ENCODE peak calls at places on chromosome 16, in four cellular contexts. X is HCT116, C is HepG2, W is H1. Z is an unnamed sample.

GRCh38 chr16:28567292-28567691 is 13.6 kb downstream of the SGF29 start:
- DNase-seq in X (no peak), W (no peak), C (no peak), Z (no peak)

GRCh38 chr16:8183186-8184099 is 406.9 kb downstream of the TMEM114 start:
- DNase-seq in C (no peak), W (no peak), X (no peak), Z (peak)

GRCh38 chr16:87178177-87178863 is 138.9 kb downstream of the C16orf95 start:
- DNase-seq in C (no peak), X (no peak), W (no peak), Z (no peak)

GRCh38 chr16:17359778-17360177 is 111.0 kb downstream of the XYLT1 start:
- DNase-seq in W (no peak), X (no peak), C (no peak), Z (no peak)

GRCh38 chr16:50021509-50021908 is 3.5 kb upstream of the CNEP1R1 start:
- DNase-seq in X (no peak), C (peak), W (no peak), Z (no peak)

GRCh38 chr16:72429566-72430160 is 257.7 kb upstream of the PMFBP1 start:
- DNase-seq in X (no peak), C (no peak), W (no peak), Z (no peak)

GRCh38 chr16:87076950-87077749 is 240.0 kb downstream of the C16orf95 start:
- DNase-seq in W (peak), X (peak), C (peak), Z (peak)

GRCh38 chr16:87806246-87806607 is 40.4 kb upstream of the KLHDC4 start:
- DNase-seq in X (peak), C (no peak), W (no peak), Z (peak)

GRCh38 chr16:59295474-59295873 is 561.4 kb upstream of the GOT2 start:
- DNase-seq in C (no peak), X (no peak), W (no peak), Z (no peak)

GRCh38 chr16:8554881-8555280 is 35.4 kb downstream of the TMEM114 start:
- DNase-seq in X (no peak), C (no peak), W (no peak), Z (no peak)

GRCh38 chr16:71426069-71426879 is 15.6 kb downstream of the TLE7 start:
- DNase-seq in W (peak), C (peak), X (peak), Z (peak)

GRCh38 chr16:46607529-46607928 is 13.7 kb downstream of the SHCBP1 start:
- DNase-seq in X (peak), W (no peak), C (peak), Z (peak)

GRCh38 chr16:13919330-13919682 is 648 bp upstream of the ERCC4 start:
- DNase-seq in X (peak), C (peak), W (no peak), Z (peak)

GRCh38 chr16:75506567-75506966 is 11.3 kb upstream of the CHST6 start:
- DNase-seq in C (peak), W (no peak), X (peak), Z (no peak)

GRCh38 chr16:4378202-4378666 is 6.6 kb downstream of the VASN start:
- DNase-seq in C (no peak), X (no peak), W (no peak), Z (no peak)

GRCh38 chr16:86919073-86919472 is 340.7 kb downstream of the FOXL1 start:
- DNase-seq in W (no peak), C (no peak), X (no peak), Z (no peak)

GRCh38 chr16:59684911-59685310 is 950.8 kb upstream of the GOT2 start:
- DNase-seq in C (no peak), X (no peak), W (no peak), Z (no peak)

GRCh38 chr16:74465851-74466685 is 44.8 kb upstream of the CLEC18B start:
- DNase-seq in W (no peak), X (no peak), C (no peak), Z (no peak)

GRCh38 chr16:31486036-31486435 is 3.1 kb downstream of the SLC5A2 start:
- DNase-seq in W (no peak), X (no peak), C (no peak), Z (no peak)

GRCh38 chr16:15961060-15961511 is 11.7 kb downstream of the ABCC1 start:
- DNase-seq in C (no peak), W (no peak), X (no peak), Z (no peak)

GRCh38 chr16:10616744-10617640 is 36.6 kb upstream of the EMP2 start:
- DNase-seq in C (peak), W (no peak), X (peak), Z (peak)

GRCh38 chr16:84518804-84519341 is 14.4 kb upstream of the MEAK7 start:
- DNase-seq in C (no peak), X (no peak), W (no peak), Z (no peak)

GRCh38 chr16:22206847-22207714 is 1.0 kb downstream of the EEF2K start:
- DNase-seq in W (no peak), C (no peak), X (no peak), Z (peak)

GRCh38 chr16:30786115-30786935 is 680 bp downstream of the ZNF629 start:
- DNase-seq in C (peak), X (no peak), W (no peak), Z (peak)

GRCh38 chr16:89489040-89489721 is 1.2 kb downstream of the ANKRD11 start:
- DNase-seq in C (peak), X (peak), W (peak), Z (peak)

GRCh38 chr16:31214705-31215286 is 877 bp downstream of the TRIM72 start:
- DNase-seq in C (no peak), W (no peak), X (no peak), Z (no peak)

GRCh38 chr16:88502371-88502770 is 49.3 kb downstream of the ZFPM1 start:
- DNase-seq in W (no peak), C (no peak), X (no peak), Z (no peak)

GRCh38 chr16:13436641-13437423 is 483.1 kb upstream of the ERCC4 start:
- DNase-seq in X (no peak), C (peak), W (no peak), Z (no peak)

GRCh38 chr16:23071202-23072083 is 77.8 kb downstream of the USP31 start:
- DNase-seq in W (no peak), C (no peak), X (no peak), Z (no peak)

GRCh38 chr16:29729116-29729521 is 16.7 kb downstream of the C16orf54 start:
- DNase-seq in X (peak), W (no peak), C (peak), Z (peak)

GRCh38 chr16:63684116-63684515 is 1437.7 kb downstream of the CDH11 start:
- DNase-seq in W (no peak), X (no peak), C (no peak), Z (no peak)

GRCh38 chr16:24921229-24921628 is 75.5 kb downstream of the SLC5A11 start:
- DNase-seq in W (no peak), X (no peak), C (no peak), Z (no peak)

GRCh38 chr16:24919536-24919935 is 73.8 kb downstream of the SLC5A11 start:
- DNase-seq in X (no peak), W (no peak), C (no peak), Z (no peak)

GRCh38 chr16:24918641-24919040 is 72.9 kb downstream of the SLC5A11 start:
- DNase-seq in W (no peak), C (no peak), X (no peak), Z (no peak)

GRCh38 chr16:24917891-24918290 is 72.1 kb downstream of the SLC5A11 start:
- DNase-seq in W (no peak), X (no peak), C (no peak), Z (no peak)

DNA sequence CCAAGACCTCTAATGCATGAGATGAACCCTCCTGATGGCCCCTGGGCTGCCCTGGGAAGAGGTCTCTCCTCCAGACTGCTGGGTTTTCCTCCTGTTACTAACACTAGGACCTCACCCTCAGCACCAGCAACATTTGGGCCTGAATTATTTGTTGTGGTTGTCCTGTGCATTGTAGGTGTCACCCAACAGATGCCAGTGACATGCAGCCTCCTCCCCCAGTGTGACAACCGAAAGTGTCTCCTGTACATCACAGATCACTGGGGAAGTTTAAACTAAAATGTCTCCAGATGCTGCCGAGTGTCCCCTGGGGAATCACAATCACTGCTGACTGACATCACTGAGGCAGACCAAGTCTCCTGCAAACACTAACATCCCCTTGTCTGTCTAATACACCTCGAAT is 74.8 kb downstream of the SLC5A11 start:
- DNase-seq in X (no peak), C (no peak), W (no peak), Z (no peak)
- TF ChIP-seq FOSL1 in X (no peak), C (no peak), W (no peak), Z (no peak)

DNA sequence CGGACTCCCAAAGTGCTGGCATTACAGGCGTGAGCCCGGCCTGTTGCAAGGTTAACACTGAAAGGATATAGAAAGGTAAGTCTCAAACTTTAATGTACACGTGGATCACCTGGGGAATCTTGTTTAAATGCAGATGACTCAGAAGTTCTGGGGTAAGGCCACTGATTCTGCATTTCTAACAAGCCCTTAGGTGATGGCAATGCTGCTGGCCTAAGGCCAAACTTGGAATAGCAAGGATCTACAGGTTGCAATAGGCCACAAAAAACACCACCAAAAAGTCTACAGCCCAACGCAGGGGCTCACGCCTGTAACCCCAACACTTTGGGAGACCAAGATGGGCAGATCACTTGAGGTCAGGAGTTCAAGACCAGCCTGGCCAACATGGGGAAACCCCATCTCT is 4.2 kb downstream of the CMTM4 start:
- DNase-seq in W (no peak), C (no peak), X (no peak), Z (no peak)
- TF ChIP-seq FOSL1 in W (no peak), C (no peak), X (no peak), Z (no peak)

DNA sequence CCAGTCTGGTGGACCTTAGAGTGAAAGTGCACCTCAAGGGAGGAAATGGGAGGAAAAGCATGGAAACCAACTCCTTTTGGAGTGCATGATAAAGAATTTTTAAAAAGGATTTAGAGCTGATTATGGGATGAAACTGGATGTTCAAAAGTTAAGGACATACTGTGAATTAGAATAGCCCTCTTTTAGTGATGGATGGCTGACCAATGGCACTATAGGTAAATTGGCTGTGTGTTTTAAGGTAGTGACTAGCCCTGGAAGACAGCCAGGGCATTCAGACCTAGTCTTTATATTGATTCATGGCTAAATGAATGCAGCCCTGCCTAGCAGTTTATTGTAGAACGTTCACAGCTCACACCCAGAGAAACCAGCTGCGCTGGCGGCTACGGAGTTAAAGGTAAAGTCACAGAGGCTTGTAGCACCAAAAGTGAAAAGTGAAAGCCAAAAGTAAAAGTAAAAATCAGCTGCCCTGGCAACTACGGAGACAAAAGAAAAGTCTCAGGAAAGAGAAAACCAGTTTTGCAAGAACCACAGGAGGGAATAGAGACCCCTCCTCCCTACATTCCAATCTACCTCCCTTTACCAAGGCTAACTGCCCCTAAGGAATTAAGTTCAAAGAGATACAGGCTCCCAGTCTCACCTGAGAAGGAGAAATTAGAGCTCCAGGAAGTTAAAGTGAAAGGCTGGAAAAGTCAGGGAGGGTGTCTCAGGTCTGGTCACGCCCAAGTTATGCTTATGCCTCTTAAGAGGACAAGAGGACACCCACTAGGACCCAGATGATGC is 21.8 kb downstream of the ACSM1 start:
- DNase-seq in W (peak), X (peak), C (peak), Z (peak)
- TF ChIP-seq FOSL1 in W (no peak), X (no peak), C (no peak), Z (no peak)

GRCh38 chr16:80527297-80527696 is 13.5 kb upstream of the DYNLRB2 start:
- DNase-seq in C (peak), X (peak), W (no peak), Z (peak)
- TF ChIP-seq FOSL1 in C (no peak), X (no peak), W (no peak), Z (no peak)

GRCh38 chr16:47852991-47853390 is 302.8 kb downstream of the ABCC12 start:
- DNase-seq in X (no peak), W (no peak), C (no peak), Z (no peak)
- TF ChIP-seq FOSL1 in X (no peak), W (no peak), C (no peak), Z (no peak)

DNA sequence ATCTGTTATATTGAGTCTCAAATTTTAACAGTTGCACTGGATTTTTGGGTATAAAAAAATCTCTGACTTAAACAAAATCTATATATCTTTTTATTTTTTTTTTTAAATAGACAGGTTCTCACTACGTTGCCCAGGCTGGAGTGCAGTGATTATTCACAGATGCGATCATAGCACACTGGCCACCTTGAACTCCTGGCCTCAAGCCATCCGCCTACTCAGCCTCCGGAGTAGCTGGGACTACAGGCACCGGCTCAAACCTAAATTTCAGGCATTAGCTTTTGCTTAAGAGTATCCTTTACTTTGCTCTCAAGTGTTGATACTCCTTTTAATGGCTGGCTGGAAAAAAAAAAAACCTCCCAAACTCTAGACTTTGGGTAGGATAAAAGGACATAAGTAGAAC is 61.6 kb downstream of the RPGRIP1L start:
- DNase-seq in X (no peak), C (no peak), W (no peak), Z (no peak)
- TF ChIP-seq FOSL1 in X (no peak), C (no peak), W (no peak), Z (no peak)

GRCh38 chr16:65769055-65769465 is 597.4 kb upstream of the CDH5 start:
- DNase-seq in C (no peak), X (no peak), W (no peak), Z (peak)
- TF ChIP-seq FOSL1 in C (no peak), X (no peak), W (no peak), Z (peak)

DNA sequence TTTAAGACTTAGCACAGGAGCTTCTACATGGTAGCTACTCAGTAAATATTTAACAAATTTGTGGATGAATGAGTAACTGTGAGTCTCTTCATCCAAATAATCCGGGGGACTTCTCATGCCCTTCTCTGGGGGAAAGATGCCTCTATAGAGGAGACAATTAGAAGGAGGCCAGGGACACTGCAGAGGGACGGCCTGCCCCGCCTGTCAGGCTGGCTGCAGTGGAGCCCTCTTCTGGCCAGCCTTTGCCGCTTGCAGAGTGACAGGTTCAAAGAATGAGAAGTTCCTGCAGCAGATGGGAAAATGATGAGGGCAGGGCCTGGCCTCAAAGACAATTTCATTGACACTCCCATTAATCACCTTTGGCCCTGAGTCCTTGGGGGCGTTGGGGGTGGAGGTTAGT is 339.1 kb downstream of the MAF start:
- DNase-seq in X (no peak), W (peak), C (peak), Z (peak)
- TF ChIP-seq FOSL1 in X (no peak), W (no peak), C (no peak), Z (no peak)

GRCh38 chr16:2043980-2044451 is 3.6 kb downstream of the NTHL1 start:
- DNase-seq in C (no peak), X (no peak), W (no peak), Z (no peak)

GRCh38 chr16:2043296-2043979 is 4.2 kb downstream of the NTHL1 start:
- DNase-seq in C (no peak), W (no peak), X (no peak), Z (no peak)

GRCh38 chr16:2040450-2041105 is 7.1 kb downstream of the NTHL1 start:
- DNase-seq in C (no peak), X (no peak), W (no peak), Z (no peak)

GRCh38 chr16:2042666-2043295 is 4.9 kb downstream of the NTHL1 start:
- DNase-seq in W (no peak), X (no peak), C (no peak), Z (peak)

GRCh38 chr16:2042171-2042570 is 5.5 kb downstream of the NTHL1 start:
- DNase-seq in X (no peak), C (no peak), W (no peak), Z (no peak)
- TF ChIP-seq FOSL1 in X (no peak), C (no peak), W (no peak), Z (no peak)

GRCh38 chr16:76899767-76900166 is 291.2 kb upstream of the MON1B start:
- DNase-seq in W (no peak), C (no peak), X (no peak), Z (no peak)
- TF ChIP-seq FOSL1 in W (no peak), C (no peak), X (no peak), Z (no peak)

Z was measured in K562.